ENCODE peak calls at places on chromosome 1, in nine cellular contexts. One of them, this sample, is unnamed.

GRCh38 chr1:67390041-67390887 is 39.9 kb downstream of the SERBP1 start:
- DNase-seq in NCI-H187: no peak
- DNase-seq in stimulated activated CD8-positive, alpha-beta memory T cell treated with anti-CD3 and anti-CD28 coated beads, Interleukin-7, amount 100 ng/mL, for 48 hours: no peak
- DNase-seq in astrocyte of the hippocampus: peak; percentile 94
- DNase-seq in GM12892: no peak
- DNase-seq in hepatocyte: no peak
- DNase-seq in left ventricle myocardium superior: no peak
- DNase-seq in AML-193: no peak
- DNase-seq in NCI-H1092 treated with DMSO at 0.1 percent for 48 hours: no peak
- DNase-seq in this sample: no peak

GRCh38 chr1:116673935-116674630 is 6.5 kb upstream of the IGSF3 start:
- DNase-seq in NCI-H187: no peak
- DNase-seq in hepatocyte: no peak
- DNase-seq in stimulated activated CD8-positive, alpha-beta memory T cell treated with anti-CD3 and anti-CD28 coated beads, Interleukin-7, amount 100 ng/mL, for 48 hours: no peak
- DNase-seq in NCI-H1092 treated with DMSO at 0.1 percent for 48 hours: no peak
- DNase-seq in AML-193: no peak
- DNase-seq in GM12892: no peak
- DNase-seq in astrocyte of the hippocampus: peak; percentile 74
- DNase-seq in left ventricle myocardium superior: no peak
- DNase-seq in this sample: no peak

GRCh38 chr1:247642742-247643141 is 36.8 kb downstream of the OR13G1 start:
- DNase-seq in stimulated activated CD8-positive, alpha-beta memory T cell treated with anti-CD3 and anti-CD28 coated beads, Interleukin-7, amount 100 ng/mL, for 48 hours: no peak
- DNase-seq in astrocyte of the hippocampus: no peak
- DNase-seq in AML-193: no peak
- DNase-seq in NCI-H187: no peak
- DNase-seq in left ventricle myocardium superior: no peak
- DNase-seq in NCI-H1092 treated with DMSO at 0.1 percent for 48 hours: no peak
- DNase-seq in hepatocyte: no peak
- DNase-seq in GM12892: no peak
- DNase-seq in this sample: no peak

GRCh38 chr1:183147735-183148134 is 38.3 kb upstream of the LAMC2 start:
- DNase-seq in NCI-H187: no peak
- DNase-seq in left ventricle myocardium superior: no peak
- DNase-seq in astrocyte of the hippocampus: peak; percentile 24
- DNase-seq in stimulated activated CD8-positive, alpha-beta memory T cell treated with anti-CD3 and anti-CD28 coated beads, Interleukin-7, amount 100 ng/mL, for 48 hours: no peak
- DNase-seq in hepatocyte: no peak
- DNase-seq in NCI-H1092 treated with DMSO at 0.1 percent for 48 hours: no peak
- DNase-seq in GM12892: no peak
- DNase-seq in AML-193: no peak
- DNase-seq in this sample: no peak

GRCh38 chr1:230002164-230002803 is 64.8 kb upstream of the GALNT2 start:
- DNase-seq in AML-193: peak; percentile 35
- DNase-seq in left ventricle myocardium superior: peak; percentile 50
- DNase-seq in GM12892: no peak
- DNase-seq in stimulated activated CD8-positive, alpha-beta memory T cell treated with anti-CD3 and anti-CD28 coated beads, Interleukin-7, amount 100 ng/mL, for 48 hours: no peak
- DNase-seq in astrocyte of the hippocampus: peak; percentile 11
- DNase-seq in NCI-H187: no peak
- DNase-seq in hepatocyte: no peak
- DNase-seq in NCI-H1092 treated with DMSO at 0.1 percent for 48 hours: no peak
- DNase-seq in this sample: no peak

GRCh38 chr1:42658880-42659337 is 686 bp downstream of the PPIH start:
- DNase-seq in AML-193: no peak
- DNase-seq in GM12892: no peak
- DNase-seq in left ventricle myocardium superior: no peak
- DNase-seq in NCI-H187: no peak
- DNase-seq in hepatocyte: peak; percentile 22
- DNase-seq in NCI-H1092 treated with DMSO at 0.1 percent for 48 hours: no peak
- DNase-seq in astrocyte of the hippocampus: peak; percentile 36
- DNase-seq in stimulated activated CD8-positive, alpha-beta memory T cell treated with anti-CD3 and anti-CD28 coated beads, Interleukin-7, amount 100 ng/mL, for 48 hours: no peak
- DNase-seq in this sample: no peak

GRCh38 chr1:192080671-192081070 is 77.6 kb upstream of the RGS18 start:
- DNase-seq in astrocyte of the hippocampus: no peak
- DNase-seq in stimulated activated CD8-positive, alpha-beta memory T cell treated with anti-CD3 and anti-CD28 coated beads, Interleukin-7, amount 100 ng/mL, for 48 hours: no peak
- DNase-seq in GM12892: no peak
- DNase-seq in NCI-H1092 treated with DMSO at 0.1 percent for 48 hours: no peak
- DNase-seq in hepatocyte: no peak
- DNase-seq in AML-193: no peak
- DNase-seq in NCI-H187: no peak
- DNase-seq in left ventricle myocardium superior: no peak
- DNase-seq in this sample: no peak

GRCh38 chr1:235108185-235108593 is 20.4 kb downstream of the TOMM20 start:
- DNase-seq in NCI-H1092 treated with DMSO at 0.1 percent for 48 hours: no peak
- DNase-seq in GM12892: no peak
- DNase-seq in hepatocyte: no peak
- DNase-seq in NCI-H187: no peak
- DNase-seq in astrocyte of the hippocampus: no peak
- DNase-seq in AML-193: no peak
- DNase-seq in stimulated activated CD8-positive, alpha-beta memory T cell treated with anti-CD3 and anti-CD28 coated beads, Interleukin-7, amount 100 ng/mL, for 48 hours: no peak
- DNase-seq in left ventricle myocardium superior: no peak
- DNase-seq in this sample: no peak

GRCh38 chr1:155698382-155699038 is 9.6 kb downstream of the DAP3 start:
- DNase-seq in hepatocyte: peak; percentile 21
- DNase-seq in left ventricle myocardium superior: no peak
- DNase-seq in GM12892: no peak
- DNase-seq in NCI-H1092 treated with DMSO at 0.1 percent for 48 hours: no peak
- DNase-seq in astrocyte of the hippocampus: peak; percentile 72
- DNase-seq in stimulated activated CD8-positive, alpha-beta memory T cell treated with anti-CD3 and anti-CD28 coated beads, Interleukin-7, amount 100 ng/mL, for 48 hours: no peak
- DNase-seq in AML-193: no peak
- DNase-seq in NCI-H187: no peak
- DNase-seq in this sample: no peak

GRCh38 chr1:3590145-3590768 is 21.1 kb downstream of the MEGF6 start:
- DNase-seq in stimulated activated CD8-positive, alpha-beta memory T cell treated with anti-CD3 and anti-CD28 coated beads, Interleukin-7, amount 100 ng/mL, for 48 hours: no peak
- DNase-seq in NCI-H187: no peak
- DNase-seq in astrocyte of the hippocampus: no peak
- DNase-seq in NCI-H1092 treated with DMSO at 0.1 percent for 48 hours: peak; percentile 37
- DNase-seq in left ventricle myocardium superior: no peak
- DNase-seq in AML-193: no peak
- DNase-seq in GM12892: no peak
- DNase-seq in hepatocyte: no peak
- DNase-seq in this sample: no peak

GRCh38 chr1:33442141-33442540 is 11.2 kb upstream of the PHC2 start:
- DNase-seq in hepatocyte: no peak
- DNase-seq in NCI-H1092 treated with DMSO at 0.1 percent for 48 hours: no peak
- DNase-seq in astrocyte of the hippocampus: no peak
- DNase-seq in stimulated activated CD8-positive, alpha-beta memory T cell treated with anti-CD3 and anti-CD28 coated beads, Interleukin-7, amount 100 ng/mL, for 48 hours: no peak
- DNase-seq in NCI-H187: no peak
- DNase-seq in left ventricle myocardium superior: no peak
- DNase-seq in GM12892: no peak
- DNase-seq in AML-193: no peak
- DNase-seq in this sample: no peak

GRCh38 chr1:181397841-181398240 is 85.5 kb upstream of the CACNA1E start:
- DNase-seq in AML-193: no peak
- DNase-seq in stimulated activated CD8-positive, alpha-beta memory T cell treated with anti-CD3 and anti-CD28 coated beads, Interleukin-7, amount 100 ng/mL, for 48 hours: no peak
- DNase-seq in hepatocyte: no peak
- DNase-seq in astrocyte of the hippocampus: no peak
- DNase-seq in NCI-H187: no peak
- DNase-seq in NCI-H1092 treated with DMSO at 0.1 percent for 48 hours: no peak
- DNase-seq in GM12892: peak; percentile 28
- DNase-seq in left ventricle myocardium superior: no peak
- DNase-seq in this sample: no peak

This sample was measured in NCI-H2107.